ENCODE peak calls at places on chromosomes 12 and 14, in seven cellular contexts. J, U, E, A, O, S and W are unnamed samples.

GRCh38 chr12:43551971-43552559 is at the start of gene ADAMTS20:
- DNase-seq in A (peak), U (no peak), S (peak), E (no peak), O (no peak), J (no peak), W (no peak)

GRCh38 chr14:104342435-104343293 is 204.3 kb downstream of the KIF26A start:
- DNase-seq in O (peak), J (no peak), U (no peak), S (no peak), E (no peak), A (peak), W (no peak)

GRCh38 chr14:88166616-88167015 is 156.5 kb downstream of the KCNK10 start:
- DNase-seq in O (no peak), S (peak), E (no peak), J (no peak), A (no peak), U (no peak), W (no peak)

GRCh38 chr12:49636979-49637378 is 13.6 kb downstream of the PRPF40B start:
- DNase-seq in J (peak), E (peak), S (peak), A (peak), U (no peak), O (peak), W (no peak)

GRCh38 chr12:75571651-75572050 is 60.2 kb upstream of the KRR1 start:
- DNase-seq in E (no peak), J (no peak), A (no peak), U (no peak), O (no peak), S (no peak), W (no peak)

GRCh38 chr14:104973215-104974145 is 4.7 kb downstream of the AHNAK2 start:
- DNase-seq in U (peak), E (no peak), J (peak), O (peak), S (peak), A (peak), W (peak)

GRCh38 chr14:50835280-50835679 is 4.3 kb upstream of the NIN start:
- DNase-seq in J (no peak), S (peak), O (peak), A (no peak), E (no peak), U (no peak), W (no peak)

GRCh38 chr12:79250186-79250585 is 385.6 kb downstream of the SYT1 start:
- DNase-seq in S (no peak), A (no peak), J (no peak), E (no peak), O (no peak), U (no peak), W (no peak)

GRCh38 chr14:34640826-34641225 is 10.9 kb upstream of the SNX6 start:
- DNase-seq in S (no peak), U (no peak), J (no peak), E (no peak), O (no peak), A (peak), W (no peak)

GRCh38 chr14:91912035-91912434 is 35.5 kb downstream of the FBLN5 start:
- DNase-seq in S (no peak), A (no peak), E (no peak), U (no peak), J (no peak), O (no peak), W (no peak)

GRCh38 chr12:29282452-29282851 is 98.5 kb downstream of the ERGIC2 start:
- DNase-seq in A (peak), S (no peak), O (no peak), E (no peak), U (no peak), J (no peak), W (no peak)